ENCODE peak calls at places on chromosome 9, in ten cellular contexts. One of them, this sample, is unnamed.

GRCh38 chr9:91500509-91501011 is 76.9 kb upstream of the NFIL3 start:
- DNase-seq in GM19239: no peak
- DNase-seq in naive thymus-derived CD8-positive, alpha-beta T cell: no peak
- DNase-seq in stimulated activated CD4-positive, alpha-beta T cell treated with anti-CD3 and anti-CD28 coated beads, Interleukin-15, amount 100 ng/mL, for 1 hour: no peak
- DNase-seq in H7: no peak
- DNase-seq in mesothelial cell of epicardium: no peak
- DNase-seq in amygdala: no peak
- DNase-seq in Karpas-422: no peak
- DNase-seq in HEK293T: no peak
- DNase-seq in colonic mucosa: no peak
- DNase-seq in this sample: no peak

GRCh38 chr9:110101531-110102161 is 106.3 kb downstream of the C9orf152 start:
- DNase-seq in naive thymus-derived CD8-positive, alpha-beta T cell: no peak
- DNase-seq in mesothelial cell of epicardium: no peak
- DNase-seq in GM19239: peak
- DNase-seq in amygdala: no peak
- DNase-seq in Karpas-422: no peak
- DNase-seq in HEK293T: no peak
- DNase-seq in H7: no peak
- DNase-seq in stimulated activated CD4-positive, alpha-beta T cell treated with anti-CD3 and anti-CD28 coated beads, Interleukin-15, amount 100 ng/mL, for 1 hour: no peak
- DNase-seq in colonic mucosa: no peak
- DNase-seq in this sample: no peak

GRCh38 chr9:93492327-93492726 is 38.9 kb upstream of the FAM120AOS start:
- DNase-seq in Karpas-422: no peak
- DNase-seq in mesothelial cell of epicardium: no peak
- DNase-seq in H7: no peak
- DNase-seq in naive thymus-derived CD8-positive, alpha-beta T cell: no peak
- DNase-seq in colonic mucosa: no peak
- DNase-seq in stimulated activated CD4-positive, alpha-beta T cell treated with anti-CD3 and anti-CD28 coated beads, Interleukin-15, amount 100 ng/mL, for 1 hour: no peak
- DNase-seq in amygdala: no peak
- DNase-seq in HEK293T: no peak
- DNase-seq in GM19239: no peak
- DNase-seq in this sample: no peak

GRCh38 chr9:109730228-109730627 is 49.8 kb upstream of the PALM2AKAP2 start:
- DNase-seq in GM19239: no peak
- DNase-seq in colonic mucosa: peak
- DNase-seq in naive thymus-derived CD8-positive, alpha-beta T cell: no peak
- DNase-seq in stimulated activated CD4-positive, alpha-beta T cell treated with anti-CD3 and anti-CD28 coated beads, Interleukin-15, amount 100 ng/mL, for 1 hour: no peak
- DNase-seq in mesothelial cell of epicardium: no peak
- DNase-seq in H7: no peak
- DNase-seq in amygdala: no peak
- DNase-seq in HEK293T: no peak
- DNase-seq in Karpas-422: no peak
- DNase-seq in this sample: no peak

GRCh38 chr9:133767625-133768024 is 29.5 kb upstream of the SARDH start:
- DNase-seq in GM19239: no peak
- DNase-seq in amygdala: no peak
- DNase-seq in stimulated activated CD4-positive, alpha-beta T cell treated with anti-CD3 and anti-CD28 coated beads, Interleukin-15, amount 100 ng/mL, for 1 hour: no peak
- DNase-seq in naive thymus-derived CD8-positive, alpha-beta T cell: no peak
- DNase-seq in mesothelial cell of epicardium: no peak
- DNase-seq in Karpas-422: no peak
- DNase-seq in colonic mucosa: no peak
- DNase-seq in HEK293T: no peak
- DNase-seq in H7: no peak
- DNase-seq in this sample: no peak

GRCh38 chr9:5869315-5870019 is 21.2 kb upstream of the MLANA start:
- DNase-seq in Karpas-422: peak
- DNase-seq in H7: peak
- DNase-seq in mesothelial cell of epicardium: no peak
- DNase-seq in amygdala: no peak
- DNase-seq in HEK293T: peak
- DNase-seq in naive thymus-derived CD8-positive, alpha-beta T cell: no peak
- DNase-seq in GM19239: no peak
- DNase-seq in stimulated activated CD4-positive, alpha-beta T cell treated with anti-CD3 and anti-CD28 coated beads, Interleukin-15, amount 100 ng/mL, for 1 hour: peak
- DNase-seq in colonic mucosa: no peak
- DNase-seq in this sample: peak

GRCh38 chr9:110180386-110180712 is 27.6 kb downstream of the C9orf152 start:
- DNase-seq in GM19239: no peak
- DNase-seq in mesothelial cell of epicardium: no peak
- DNase-seq in HEK293T: no peak
- DNase-seq in stimulated activated CD4-positive, alpha-beta T cell treated with anti-CD3 and anti-CD28 coated beads, Interleukin-15, amount 100 ng/mL, for 1 hour: no peak
- DNase-seq in colonic mucosa: no peak
- DNase-seq in amygdala: no peak
- DNase-seq in H7: no peak
- DNase-seq in naive thymus-derived CD8-positive, alpha-beta T cell: no peak
- DNase-seq in Karpas-422: no peak
- DNase-seq in this sample: no peak

GRCh38 chr9:137800196-137801022 is 77.2 kb upstream of the CACNA1B start:
- DNase-seq in stimulated activated CD4-positive, alpha-beta T cell treated with anti-CD3 and anti-CD28 coated beads, Interleukin-15, amount 100 ng/mL, for 1 hour: no peak
- DNase-seq in H7: no peak
- DNase-seq in GM19239: no peak
- DNase-seq in mesothelial cell of epicardium: no peak
- DNase-seq in colonic mucosa: no peak
- DNase-seq in amygdala: no peak
- DNase-seq in HEK293T: no peak
- DNase-seq in Karpas-422: no peak
- DNase-seq in naive thymus-derived CD8-positive, alpha-beta T cell: no peak
- DNase-seq in this sample: no peak

GRCh38 chr9:129338701-129339445 is 160.8 kb upstream of the IER5L start:
- DNase-seq in H7: no peak
- DNase-seq in Karpas-422: no peak
- DNase-seq in amygdala: no peak
- DNase-seq in GM19239: no peak
- DNase-seq in stimulated activated CD4-positive, alpha-beta T cell treated with anti-CD3 and anti-CD28 coated beads, Interleukin-15, amount 100 ng/mL, for 1 hour: no peak
- DNase-seq in colonic mucosa: no peak
- DNase-seq in mesothelial cell of epicardium: no peak
- DNase-seq in HEK293T: no peak
- DNase-seq in naive thymus-derived CD8-positive, alpha-beta T cell: no peak
- DNase-seq in this sample: no peak

GRCh38 chr9:120261419-120261818 is 318.5 kb downstream of the CDK5RAP2 start:
- DNase-seq in H7: no peak
- DNase-seq in HEK293T: no peak
- DNase-seq in GM19239: no peak
- DNase-seq in mesothelial cell of epicardium: no peak
- DNase-seq in stimulated activated CD4-positive, alpha-beta T cell treated with anti-CD3 and anti-CD28 coated beads, Interleukin-15, amount 100 ng/mL, for 1 hour: no peak
- DNase-seq in colonic mucosa: no peak
- DNase-seq in Karpas-422: peak
- DNase-seq in amygdala: no peak
- DNase-seq in naive thymus-derived CD8-positive, alpha-beta T cell: no peak
- DNase-seq in this sample: no peak

GRCh38 chr9:78601957-78602565 is 305.1 kb downstream of the PSAT1 start:
- DNase-seq in HEK293T: peak
- DNase-seq in amygdala: no peak
- DNase-seq in H7: no peak
- DNase-seq in GM19239: peak
- DNase-seq in naive thymus-derived CD8-positive, alpha-beta T cell: no peak
- DNase-seq in colonic mucosa: no peak
- DNase-seq in Karpas-422: peak
- DNase-seq in stimulated activated CD4-positive, alpha-beta T cell treated with anti-CD3 and anti-CD28 coated beads, Interleukin-15, amount 100 ng/mL, for 1 hour: no peak
- DNase-seq in mesothelial cell of epicardium: no peak
- DNase-seq in this sample: no peak

GRCh38 chr9:133861103-133861502 is 123.0 kb upstream of the SARDH start:
- DNase-seq in H7: peak
- DNase-seq in stimulated activated CD4-positive, alpha-beta T cell treated with anti-CD3 and anti-CD28 coated beads, Interleukin-15, amount 100 ng/mL, for 1 hour: no peak
- DNase-seq in colonic mucosa: no peak
- DNase-seq in GM19239: no peak
- DNase-seq in mesothelial cell of epicardium: no peak
- DNase-seq in naive thymus-derived CD8-positive, alpha-beta T cell: no peak
- DNase-seq in Karpas-422: no peak
- DNase-seq in amygdala: no peak
- DNase-seq in HEK293T: no peak
- DNase-seq in this sample: no peak

GRCh38 chr9:35341021-35341420 is 148.9 kb upstream of the RUSC2 start:
- DNase-seq in amygdala: no peak
- DNase-seq in H7: no peak
- DNase-seq in HEK293T: no peak
- DNase-seq in naive thymus-derived CD8-positive, alpha-beta T cell: no peak
- DNase-seq in stimulated activated CD4-positive, alpha-beta T cell treated with anti-CD3 and anti-CD28 coated beads, Interleukin-15, amount 100 ng/mL, for 1 hour: no peak
- DNase-seq in colonic mucosa: no peak
- DNase-seq in GM19239: no peak
- DNase-seq in Karpas-422: no peak
- DNase-seq in mesothelial cell of epicardium: no peak
- DNase-seq in this sample: no peak

GRCh38 chr9:98370976-98371315 is 115.5 kb upstream of the TBC1D2 start:
- DNase-seq in Karpas-422: no peak
- DNase-seq in H7: no peak
- DNase-seq in naive thymus-derived CD8-positive, alpha-beta T cell: no peak
- DNase-seq in mesothelial cell of epicardium: no peak
- DNase-seq in amygdala: no peak
- DNase-seq in HEK293T: no peak
- DNase-seq in colonic mucosa: no peak
- DNase-seq in GM19239: no peak
- DNase-seq in stimulated activated CD4-positive, alpha-beta T cell treated with anti-CD3 and anti-CD28 coated beads, Interleukin-15, amount 100 ng/mL, for 1 hour: no peak
- DNase-seq in this sample: no peak

GRCh38 chr9:88732128-88732527 is 197.2 kb downstream of the NXNL2 start:
- DNase-seq in stimulated activated CD4-positive, alpha-beta T cell treated with anti-CD3 and anti-CD28 coated beads, Interleukin-15, amount 100 ng/mL, for 1 hour: no peak
- DNase-seq in amygdala: no peak
- DNase-seq in naive thymus-derived CD8-positive, alpha-beta T cell: no peak
- DNase-seq in H7: no peak
- DNase-seq in HEK293T: no peak
- DNase-seq in colonic mucosa: no peak
- DNase-seq in Karpas-422: no peak
- DNase-seq in GM19239: no peak
- DNase-seq in mesothelial cell of epicardium: no peak
- DNase-seq in this sample: no peak

GRCh38 chr9:7169717-7170348 is 412.1 kb downstream of the KDM4C start:
- DNase-seq in HEK293T: no peak
- DNase-seq in H7: no peak
- DNase-seq in mesothelial cell of epicardium: no peak
- DNase-seq in naive thymus-derived CD8-positive, alpha-beta T cell: no peak
- DNase-seq in stimulated activated CD4-positive, alpha-beta T cell treated with anti-CD3 and anti-CD28 coated beads, Interleukin-15, amount 100 ng/mL, for 1 hour: no peak
- DNase-seq in colonic mucosa: no peak
- DNase-seq in GM19239: no peak
- DNase-seq in Karpas-422: no peak
- DNase-seq in amygdala: no peak
- DNase-seq in this sample: no peak

GRCh38 chr9:89622933-89623861 is 18.4 kb downstream of the GADD45G start:
- DNase-seq in GM19239: no peak
- DNase-seq in H7: no peak
- DNase-seq in Karpas-422: no peak
- DNase-seq in amygdala: no peak
- DNase-seq in colonic mucosa: no peak
- DNase-seq in HEK293T: no peak
- DNase-seq in stimulated activated CD4-positive, alpha-beta T cell treated with anti-CD3 and anti-CD28 coated beads, Interleukin-15, amount 100 ng/mL, for 1 hour: no peak
- DNase-seq in naive thymus-derived CD8-positive, alpha-beta T cell: no peak
- DNase-seq in mesothelial cell of epicardium: no peak
- DNase-seq in this sample: no peak

GRCh38 chr9:82488702-82489578 is 500.4 kb downstream of the SPATA31D1 start:
- DNase-seq in amygdala: no peak
- DNase-seq in colonic mucosa: no peak
- DNase-seq in GM19239: no peak
- DNase-seq in stimulated activated CD4-positive, alpha-beta T cell treated with anti-CD3 and anti-CD28 coated beads, Interleukin-15, amount 100 ng/mL, for 1 hour: no peak
- DNase-seq in naive thymus-derived CD8-positive, alpha-beta T cell: no peak
- DNase-seq in Karpas-422: no peak
- DNase-seq in H7: no peak
- DNase-seq in HEK293T: no peak
- DNase-seq in mesothelial cell of epicardium: no peak
- DNase-seq in this sample: no peak

GRCh38 chr9:34190996-34191892 is 12.4 kb downstream of the UBAP1 start:
- DNase-seq in colonic mucosa: no peak
- DNase-seq in GM19239: no peak
- DNase-seq in stimulated activated CD4-positive, alpha-beta T cell treated with anti-CD3 and anti-CD28 coated beads, Interleukin-15, amount 100 ng/mL, for 1 hour: no peak
- DNase-seq in H7: no peak
- DNase-seq in HEK293T: no peak
- DNase-seq in naive thymus-derived CD8-positive, alpha-beta T cell: no peak
- DNase-seq in mesothelial cell of epicardium: no peak
- DNase-seq in amygdala: no peak
- DNase-seq in Karpas-422: no peak
- DNase-seq in this sample: no peak

GRCh38 chr9:129008986-129009583 is 19.0 kb downstream of the SH3GLB2 start:
- DNase-seq in naive thymus-derived CD8-positive, alpha-beta T cell: no peak
- DNase-seq in mesothelial cell of epicardium: no peak
- DNase-seq in amygdala: no peak
- DNase-seq in H7: peak
- DNase-seq in HEK293T: no peak
- DNase-seq in Karpas-422: no peak
- DNase-seq in GM19239: no peak
- DNase-seq in stimulated activated CD4-positive, alpha-beta T cell treated with anti-CD3 and anti-CD28 coated beads, Interleukin-15, amount 100 ng/mL, for 1 hour: no peak
- DNase-seq in colonic mucosa: no peak
- DNase-seq in this sample: no peak

GRCh38 chr9:87324613-87325194 is 173.0 kb upstream of the DAPK1 start:
- DNase-seq in Karpas-422: peak
- DNase-seq in colonic mucosa: no peak
- DNase-seq in GM19239: peak
- DNase-seq in stimulated activated CD4-positive, alpha-beta T cell treated with anti-CD3 and anti-CD28 coated beads, Interleukin-15, amount 100 ng/mL, for 1 hour: no peak
- DNase-seq in HEK293T: peak
- DNase-seq in amygdala: no peak
- DNase-seq in mesothelial cell of epicardium: no peak
- DNase-seq in H7: peak
- DNase-seq in naive thymus-derived CD8-positive, alpha-beta T cell: no peak
- DNase-seq in this sample: peak

GRCh38 chr9:77561321-77562020 is 86.7 kb downstream of the GNA14 start:
- DNase-seq in naive thymus-derived CD8-positive, alpha-beta T cell: no peak
- DNase-seq in colonic mucosa: no peak
- DNase-seq in stimulated activated CD4-positive, alpha-beta T cell treated with anti-CD3 and anti-CD28 coated beads, Interleukin-15, amount 100 ng/mL, for 1 hour: no peak
- DNase-seq in amygdala: no peak
- DNase-seq in Karpas-422: peak
- DNase-seq in GM19239: no peak
- DNase-seq in mesothelial cell of epicardium: no peak
- DNase-seq in H7: no peak
- DNase-seq in HEK293T: no peak
- DNase-seq in this sample: no peak

GRCh38 chr9:73038613-73039012 is 85.8 kb upstream of the ALDH1A1 start:
- DNase-seq in mesothelial cell of epicardium: no peak
- DNase-seq in stimulated activated CD4-positive, alpha-beta T cell treated with anti-CD3 and anti-CD28 coated beads, Interleukin-15, amount 100 ng/mL, for 1 hour: no peak
- DNase-seq in H7: no peak
- DNase-seq in Karpas-422: no peak
- DNase-seq in GM19239: no peak
- DNase-seq in HEK293T: no peak
- DNase-seq in amygdala: no peak
- DNase-seq in colonic mucosa: peak
- DNase-seq in naive thymus-derived CD8-positive, alpha-beta T cell: no peak
- DNase-seq in this sample: no peak

GRCh38 chr9:20823051-20823450 is 139.0 kb downstream of the FOCAD start:
- DNase-seq in naive thymus-derived CD8-positive, alpha-beta T cell: no peak
- DNase-seq in stimulated activated CD4-positive, alpha-beta T cell treated with anti-CD3 and anti-CD28 coated beads, Interleukin-15, amount 100 ng/mL, for 1 hour: no peak
- DNase-seq in GM19239: no peak
- DNase-seq in colonic mucosa: no peak
- DNase-seq in mesothelial cell of epicardium: no peak
- DNase-seq in Karpas-422: no peak
- DNase-seq in amygdala: no peak
- DNase-seq in HEK293T: no peak
- DNase-seq in H7: no peak
- DNase-seq in this sample: no peak

GRCh38 chr9:8857330-8858249 is 1058.0 kb upstream of the DMAC1 start:
- DNase-seq in naive thymus-derived CD8-positive, alpha-beta T cell: no peak
- DNase-seq in stimulated activated CD4-positive, alpha-beta T cell treated with anti-CD3 and anti-CD28 coated beads, Interleukin-15, amount 100 ng/mL, for 1 hour: no peak
- DNase-seq in HEK293T: peak
- DNase-seq in mesothelial cell of epicardium: no peak
- DNase-seq in amygdala: peak
- DNase-seq in GM19239: no peak
- DNase-seq in H7: peak
- DNase-seq in colonic mucosa: peak
- DNase-seq in Karpas-422: no peak
- DNase-seq in this sample: no peak

GRCh38 chr9:6214451-6214850 is 1.2 kb upstream of the IL33 start:
- DNase-seq in stimulated activated CD4-positive, alpha-beta T cell treated with anti-CD3 and anti-CD28 coated beads, Interleukin-15, amount 100 ng/mL, for 1 hour: no peak
- DNase-seq in amygdala: no peak
- DNase-seq in H7: no peak
- DNase-seq in colonic mucosa: no peak
- DNase-seq in mesothelial cell of epicardium: no peak
- DNase-seq in GM19239: no peak
- DNase-seq in Karpas-422: no peak
- DNase-seq in naive thymus-derived CD8-positive, alpha-beta T cell: no peak
- DNase-seq in HEK293T: no peak
- DNase-seq in this sample: no peak

GRCh38 chr9:94734054-94734754 is 7.7 kb downstream of the AOPEP start:
- DNase-seq in GM19239: no peak
- DNase-seq in Karpas-422: no peak
- DNase-seq in colonic mucosa: no peak
- DNase-seq in stimulated activated CD4-positive, alpha-beta T cell treated with anti-CD3 and anti-CD28 coated beads, Interleukin-15, amount 100 ng/mL, for 1 hour: no peak
- DNase-seq in naive thymus-derived CD8-positive, alpha-beta T cell: no peak
- DNase-seq in HEK293T: peak
- DNase-seq in H7: no peak
- DNase-seq in mesothelial cell of epicardium: no peak
- DNase-seq in amygdala: no peak
- DNase-seq in this sample: no peak

GRCh38 chr9:97830884-97831829 is 21.9 kb upstream of the FOXE1 start:
- DNase-seq in H7: peak
- DNase-seq in mesothelial cell of epicardium: no peak
- DNase-seq in stimulated activated CD4-positive, alpha-beta T cell treated with anti-CD3 and anti-CD28 coated beads, Interleukin-15, amount 100 ng/mL, for 1 hour: no peak
- DNase-seq in HEK293T: no peak
- DNase-seq in naive thymus-derived CD8-positive, alpha-beta T cell: no peak
- DNase-seq in Karpas-422: peak
- DNase-seq in amygdala: no peak
- DNase-seq in colonic mucosa: no peak
- DNase-seq in GM19239: no peak
- DNase-seq in this sample: no peak

This sample was measured in GM12891.